ENCODE peak calls at places on chromosome X, in four cellular contexts. R, X, K and U are unnamed samples.

GRCh38 chrX:51955200-51955599 is 61.8 kb downstream of the MAGED1 start:
- DNase-seq in R (no peak), X (no peak), K (no peak), U (no peak)

GRCh38 chrX:154733072-154733425 is 17.8 kb downstream of the GAB3 start:
- DNase-seq in R (no peak), X (no peak), K (no peak), U (no peak)

GRCh38 chrX:44062842-44063241 is 89.7 kb upstream of the NDP start:
- DNase-seq in R (no peak), X (no peak), K (no peak), U (no peak)

GRCh38 chrX:2410279-2411020 is 90.3 kb downstream of the DHRSX start:
- DNase-seq in R (no peak), X (no peak), K (no peak), U (no peak)

GRCh38 chrX:16873106-16873505 is 2.9 kb upstream of the RBBP7 start:
- DNase-seq in R (no peak), X (no peak), K (no peak), U (no peak)

GRCh38 chrX:135213200-135213844 is 38.5 kb upstream of the ETDA start:
- DNase-seq in R (no peak), X (no peak), K (no peak), U (no peak)

GRCh38 chrX:49884290-49884862 is 5.1 kb downstream of the USP27X start:
- DNase-seq in R (peak), X (peak), K (peak), U (no peak)

GRCh38 chrX:10620121-10620699 is at the start of gene MID1:
- DNase-seq in R (peak), X (peak), K (peak), U (no peak)